ENCODE peak calls at places on chromosomes 7 and 10, in four cellular contexts. I is ELR; E is activated naive CD4-positive, alpha-beta T cell; B is Kasumi-1. Y is an unnamed sample.

GRCh38 chr7:148348466-148348865 is 242.1 kb upstream of the C7orf33 start:
- DNase-seq in I (no peak), E (no peak), B (no peak), Y (no peak)

GRCh38 chr7:91083855-91084644 is 180.2 kb upstream of the FZD1 start:
- DNase-seq in I (no peak), E (no peak), B (no peak), Y (no peak)

GRCh38 chr10:5654218-5654755 is 12.1 kb downstream of the ASB13 start:
- DNase-seq in I (no peak), E (no peak), B (no peak), Y (no peak)

GRCh38 chr10:111107023-111107422 is 30.2 kb downstream of the ADRA2A start:
- DNase-seq in I (no peak), E (no peak), B (no peak), Y (no peak)

GRCh38 chr10:73126343-73126742 is 16.1 kb downstream of the NUDT13 start:
- DNase-seq in I (no peak), E (no peak), B (no peak), Y (no peak)

GRCh38 chr7:128044064-128044463 is 12.8 kb upstream of the LRRC4 start:
- DNase-seq in I (no peak), E (no peak), B (no peak), Y (no peak)

GRCh38 chr7:88254721-88255120 is 34.9 kb upstream of the SRI start:
- DNase-seq in I (peak; percentile 49), E (no peak), B (no peak), Y (no peak)

GRCh38 chr7:29987083-29987482 is 2.5 kb downstream of the SCRN1 start:
- DNase-seq in I (peak; percentile 80), E (no peak), B (no peak), Y (no peak)

GRCh38 chr7:29485376-29486190 is 78.1 kb upstream of the PRR15 start:
- DNase-seq in I (no peak), E (no peak), B (no peak), Y (no peak)

Y was measured in stimulated activated CD4-positive, alpha-beta T cell treated with anti-CD3 and anti-CD28 coated beads, Interleukin-1b, Interleukin-23, amount 100 ng/mL, for 1 hour.